ENCODE peak calls at places on chromosomes 11 and 22, in seven cellular contexts. One of them, this sample, is unnamed.

GRCh38 chr22:27797793-27798525 is 3.6 kb downstream of the MN1 start:
- DNase-seq in endothelial cell of umbilical vein: no peak
- DNase-seq in body of pancreas: no peak
- DNase-seq in heart left ventricle: no peak
- DNase-seq in astrocyte of the cerebellum: no peak
- DNase-seq in AG10803: no peak
- DNase-seq in IMR-90: no peak
- DNase-seq in this sample: no peak

GRCh38 chr11:65207918-65208784 is 26.4 kb downstream of the CAPN1 start:
- DNase-seq in endothelial cell of umbilical vein: no peak
- DNase-seq in body of pancreas: no peak
- DNase-seq in heart left ventricle: no peak
- DNase-seq in astrocyte of the cerebellum: no peak
- DNase-seq in AG10803: no peak
- DNase-seq in IMR-90: no peak
- DNase-seq in this sample: no peak

GRCh38 chr11:2375341-2375853 is 1.7 kb upstream of the CD81 start:
- DNase-seq in endothelial cell of umbilical vein: no peak
- DNase-seq in body of pancreas: peak
- DNase-seq in heart left ventricle: peak
- DNase-seq in astrocyte of the cerebellum: no peak
- DNase-seq in AG10803: no peak
- DNase-seq in IMR-90: no peak
- DNase-seq in this sample: no peak

GRCh38 chr22:49548356-49549202 is 279.1 kb downstream of the BRD1 start:
- DNase-seq in endothelial cell of umbilical vein: no peak
- DNase-seq in body of pancreas: no peak
- DNase-seq in heart left ventricle: no peak
- DNase-seq in astrocyte of the cerebellum: no peak
- DNase-seq in AG10803: no peak
- DNase-seq in IMR-90: no peak
- DNase-seq in this sample: no peak

GRCh38 chr22:44293034-44293433 is 19.7 kb downstream of the SHISAL1 start:
- DNase-seq in endothelial cell of umbilical vein: no peak
- DNase-seq in body of pancreas: no peak
- DNase-seq in heart left ventricle: no peak
- DNase-seq in astrocyte of the cerebellum: no peak
- DNase-seq in AG10803: no peak
- DNase-seq in IMR-90: no peak
- DNase-seq in this sample: no peak

GRCh38 chr11:65524747-65525658 is at the start of gene SCYL1:
- DNase-seq in endothelial cell of umbilical vein: peak
- DNase-seq in body of pancreas: peak
- DNase-seq in heart left ventricle: peak
- DNase-seq in astrocyte of the cerebellum: peak
- DNase-seq in AG10803: peak
- DNase-seq in IMR-90: peak
- DNase-seq in this sample: no peak

GRCh38 chr11:47586043-47586442 is 435 bp upstream of the FAM180B start:
- DNase-seq in endothelial cell of umbilical vein: no peak
- DNase-seq in body of pancreas: no peak
- DNase-seq in heart left ventricle: no peak
- DNase-seq in astrocyte of the cerebellum: no peak
- DNase-seq in AG10803: no peak
- DNase-seq in IMR-90: no peak
- DNase-seq in this sample: no peak

GRCh38 chr11:116851631-116852030 is 14.2 kb upstream of the APOA1 start:
- DNase-seq in endothelial cell of umbilical vein: no peak
- DNase-seq in body of pancreas: no peak
- DNase-seq in heart left ventricle: no peak
- DNase-seq in astrocyte of the cerebellum: no peak
- DNase-seq in AG10803: no peak
- DNase-seq in IMR-90: no peak
- DNase-seq in this sample: no peak

GRCh38 chr11:66432597-66432996 is 6.1 kb downstream of the MRPL11 start:
- DNase-seq in endothelial cell of umbilical vein: no peak
- DNase-seq in body of pancreas: no peak
- DNase-seq in heart left ventricle: no peak
- DNase-seq in astrocyte of the cerebellum: no peak
- DNase-seq in AG10803: no peak
- DNase-seq in IMR-90: no peak
- DNase-seq in this sample: no peak

GRCh38 chr11:115146425-115146824 is 357.8 kb downstream of the CADM1 start:
- DNase-seq in endothelial cell of umbilical vein: no peak
- DNase-seq in body of pancreas: no peak
- DNase-seq in heart left ventricle: no peak
- DNase-seq in astrocyte of the cerebellum: no peak
- DNase-seq in AG10803: no peak
- DNase-seq in IMR-90: no peak
- DNase-seq in this sample: no peak

GRCh38 chr11:106461839-106462545 is 384.5 kb downstream of the AASDHPPT start:
- DNase-seq in endothelial cell of umbilical vein: no peak
- DNase-seq in body of pancreas: no peak
- DNase-seq in heart left ventricle: no peak
- DNase-seq in astrocyte of the cerebellum: no peak
- DNase-seq in AG10803: no peak
- DNase-seq in IMR-90: no peak
- DNase-seq in this sample: no peak

GRCh38 chr11:69122642-69123431 is 32.9 kb upstream of the SMIM38 start:
- DNase-seq in endothelial cell of umbilical vein: peak
- DNase-seq in body of pancreas: peak
- DNase-seq in heart left ventricle: peak
- DNase-seq in astrocyte of the cerebellum: peak
- DNase-seq in AG10803: peak
- DNase-seq in IMR-90: peak
- DNase-seq in this sample: no peak

GRCh38 chr22:47171441-47172221 is 409.2 kb downstream of the TBC1D22A start:
- DNase-seq in endothelial cell of umbilical vein: no peak
- DNase-seq in body of pancreas: peak
- DNase-seq in heart left ventricle: peak
- DNase-seq in astrocyte of the cerebellum: no peak
- DNase-seq in AG10803: no peak
- DNase-seq in IMR-90: no peak
- DNase-seq in this sample: no peak

GRCh38 chr22:21567456-21568206 is at the start of gene UBE2L3:
- DNase-seq in endothelial cell of umbilical vein: peak
- DNase-seq in body of pancreas: peak
- DNase-seq in heart left ventricle: peak
- DNase-seq in astrocyte of the cerebellum: peak
- DNase-seq in AG10803: peak
- DNase-seq in IMR-90: peak
- DNase-seq in this sample: peak

GRCh38 chr11:75463106-75463774 is 30.2 kb upstream of the KLHL35 start:
- DNase-seq in endothelial cell of umbilical vein: peak
- DNase-seq in body of pancreas: no peak
- DNase-seq in heart left ventricle: no peak
- DNase-seq in astrocyte of the cerebellum: no peak
- DNase-seq in AG10803: no peak
- DNase-seq in IMR-90: no peak
- DNase-seq in this sample: no peak

GRCh38 chr22:37080438-37080837 is 28.9 kb downstream of the KCTD17 start:
- DNase-seq in endothelial cell of umbilical vein: no peak
- DNase-seq in body of pancreas: no peak
- DNase-seq in heart left ventricle: no peak
- DNase-seq in astrocyte of the cerebellum: no peak
- DNase-seq in AG10803: no peak
- DNase-seq in IMR-90: no peak
- DNase-seq in this sample: no peak

GRCh38 chr11:61535998-61536675 is 27.6 kb downstream of the LRRC10B start:
- DNase-seq in endothelial cell of umbilical vein: no peak
- DNase-seq in body of pancreas: no peak
- DNase-seq in heart left ventricle: no peak
- DNase-seq in astrocyte of the cerebellum: no peak
- DNase-seq in AG10803: no peak
- DNase-seq in IMR-90: no peak
- DNase-seq in this sample: no peak

GRCh38 chr11:61534901-61535839 is 26.6 kb downstream of the LRRC10B start:
- DNase-seq in endothelial cell of umbilical vein: no peak
- DNase-seq in body of pancreas: no peak
- DNase-seq in heart left ventricle: no peak
- DNase-seq in astrocyte of the cerebellum: no peak
- DNase-seq in AG10803: no peak
- DNase-seq in IMR-90: no peak
- DNase-seq in this sample: no peak

GRCh38 chr11:61537326-61537725 is 28.8 kb downstream of the LRRC10B start:
- DNase-seq in endothelial cell of umbilical vein: no peak
- DNase-seq in body of pancreas: no peak
- DNase-seq in heart left ventricle: no peak
- DNase-seq in astrocyte of the cerebellum: no peak
- DNase-seq in AG10803: no peak
- DNase-seq in IMR-90: no peak
- DNase-seq in this sample: no peak

GRCh38 chr11:61538636-61538961 is 30.1 kb downstream of the LRRC10B start:
- DNase-seq in endothelial cell of umbilical vein: no peak
- DNase-seq in body of pancreas: no peak
- DNase-seq in heart left ventricle: no peak
- DNase-seq in astrocyte of the cerebellum: no peak
- DNase-seq in AG10803: no peak
- DNase-seq in IMR-90: no peak
- DNase-seq in this sample: no peak

GRCh38 chr11:61536676-61537270 is 28.2 kb downstream of the LRRC10B start:
- DNase-seq in endothelial cell of umbilical vein: no peak
- DNase-seq in body of pancreas: no peak
- DNase-seq in heart left ventricle: no peak
- DNase-seq in astrocyte of the cerebellum: no peak
- DNase-seq in AG10803: no peak
- DNase-seq in IMR-90: no peak
- DNase-seq in this sample: no peak
- TF ChIP-seq CTCF in endothelial cell of umbilical vein: no peak
- TF ChIP-seq CTCF in body of pancreas: no peak
- TF ChIP-seq CTCF in heart left ventricle: no peak
- TF ChIP-seq CTCF in astrocyte of the cerebellum: no peak
- TF ChIP-seq CTCF in AG10803: no peak
- TF ChIP-seq CTCF in IMR-90: no peak
- TF ChIP-seq CTCF in this sample: no peak

GRCh38 chr22:16932577-16932976 is 75.4 kb downstream of the GAB4 start:
- DNase-seq in endothelial cell of umbilical vein: no peak
- DNase-seq in body of pancreas: no peak
- DNase-seq in heart left ventricle: no peak
- DNase-seq in astrocyte of the cerebellum: no peak
- DNase-seq in AG10803: no peak
- DNase-seq in IMR-90: no peak
- DNase-seq in this sample: no peak
- TF ChIP-seq CTCF in endothelial cell of umbilical vein: no peak
- TF ChIP-seq CTCF in body of pancreas: no peak
- TF ChIP-seq CTCF in heart left ventricle: no peak
- TF ChIP-seq CTCF in astrocyte of the cerebellum: no peak
- TF ChIP-seq CTCF in AG10803: peak
- TF ChIP-seq CTCF in IMR-90: no peak
- TF ChIP-seq CTCF in this sample: peak

GRCh38 chr11:77095551-77096490 is 6.8 kb upstream of the OMP start:
- DNase-seq in endothelial cell of umbilical vein: no peak
- DNase-seq in body of pancreas: peak
- DNase-seq in heart left ventricle: no peak
- DNase-seq in astrocyte of the cerebellum: no peak
- DNase-seq in AG10803: no peak
- DNase-seq in IMR-90: no peak
- DNase-seq in this sample: no peak

GRCh38 chr11:77096591-77097019 is 6.0 kb upstream of the OMP start:
- DNase-seq in endothelial cell of umbilical vein: no peak
- DNase-seq in body of pancreas: no peak
- DNase-seq in heart left ventricle: no peak
- DNase-seq in astrocyte of the cerebellum: no peak
- DNase-seq in AG10803: no peak
- DNase-seq in IMR-90: no peak
- DNase-seq in this sample: no peak

GRCh38 chr11:77093056-77093891 is 9.4 kb upstream of the OMP start:
- DNase-seq in endothelial cell of umbilical vein: no peak
- DNase-seq in body of pancreas: no peak
- DNase-seq in heart left ventricle: no peak
- DNase-seq in astrocyte of the cerebellum: no peak
- DNase-seq in AG10803: no peak
- DNase-seq in IMR-90: no peak
- DNase-seq in this sample: no peak

GRCh38 chr11:77093987-77094840 is 8.4 kb upstream of the OMP start:
- DNase-seq in endothelial cell of umbilical vein: no peak
- DNase-seq in body of pancreas: no peak
- DNase-seq in heart left ventricle: no peak
- DNase-seq in astrocyte of the cerebellum: no peak
- DNase-seq in AG10803: no peak
- DNase-seq in IMR-90: no peak
- DNase-seq in this sample: no peak

DNA sequence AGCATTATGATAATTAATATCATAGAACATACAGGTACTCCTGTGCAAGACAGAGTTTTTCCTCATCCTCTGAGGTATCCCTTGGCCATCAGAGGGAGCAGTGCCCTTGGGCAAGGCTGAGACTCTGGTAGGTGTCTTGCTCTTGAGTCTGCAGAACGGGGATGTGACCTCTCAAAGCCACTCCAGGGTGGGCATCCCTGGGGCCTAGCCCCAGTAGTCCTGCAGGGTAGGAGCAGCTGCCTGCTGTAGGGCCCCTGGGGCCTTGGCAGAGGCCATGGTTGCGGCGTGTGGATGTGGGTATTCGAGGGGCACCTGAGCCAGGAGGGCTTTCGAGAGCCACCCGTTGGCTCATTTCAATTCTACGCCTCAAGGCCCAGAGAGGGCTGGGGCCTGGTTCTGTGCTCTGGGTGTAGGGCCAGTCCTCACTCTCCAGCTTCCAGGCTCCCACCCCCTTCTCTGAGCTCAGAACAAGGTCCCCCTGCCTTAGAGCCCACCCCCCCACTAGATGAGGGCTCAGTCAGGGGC is 7.7 kb upstream of the OMP start:
- DNase-seq in endothelial cell of umbilical vein: no peak
- DNase-seq in body of pancreas: no peak
- DNase-seq in heart left ventricle: no peak
- DNase-seq in astrocyte of the cerebellum: no peak
- DNase-seq in AG10803: no peak
- DNase-seq in IMR-90: no peak
- DNase-seq in this sample: no peak
- TF ChIP-seq CTCF in endothelial cell of umbilical vein: no peak
- TF ChIP-seq CTCF in body of pancreas: no peak
- TF ChIP-seq CTCF in heart left ventricle: no peak
- TF ChIP-seq CTCF in astrocyte of the cerebellum: peak
- TF ChIP-seq CTCF in AG10803: no peak
- TF ChIP-seq CTCF in IMR-90: no peak
- TF ChIP-seq CTCF in this sample: no peak

GRCh38 chr11:8192896-8193209 is 24.0 kb upstream of the RIC3 start:
- DNase-seq in endothelial cell of umbilical vein: no peak
- DNase-seq in body of pancreas: no peak
- DNase-seq in heart left ventricle: no peak
- DNase-seq in astrocyte of the cerebellum: no peak
- DNase-seq in AG10803: no peak
- DNase-seq in IMR-90: no peak
- DNase-seq in this sample: no peak

GRCh38 chr11:8196749-8197148 is 27.9 kb upstream of the RIC3 start:
- DNase-seq in endothelial cell of umbilical vein: no peak
- DNase-seq in body of pancreas: no peak
- DNase-seq in heart left ventricle: no peak
- DNase-seq in astrocyte of the cerebellum: no peak
- DNase-seq in AG10803: no peak
- DNase-seq in IMR-90: no peak
- DNase-seq in this sample: no peak

GRCh38 chr11:8186429-8186828 is 17.6 kb upstream of the RIC3 start:
- DNase-seq in endothelial cell of umbilical vein: no peak
- DNase-seq in body of pancreas: no peak
- DNase-seq in heart left ventricle: no peak
- DNase-seq in astrocyte of the cerebellum: no peak
- DNase-seq in AG10803: no peak
- DNase-seq in IMR-90: no peak
- DNase-seq in this sample: no peak

GRCh38 chr11:8192016-8192895 is 23.4 kb upstream of the RIC3 start:
- DNase-seq in endothelial cell of umbilical vein: peak
- DNase-seq in body of pancreas: peak
- DNase-seq in heart left ventricle: peak
- DNase-seq in astrocyte of the cerebellum: peak
- DNase-seq in AG10803: peak
- DNase-seq in IMR-90: peak
- DNase-seq in this sample: peak
- TF ChIP-seq CTCF in endothelial cell of umbilical vein: peak
- TF ChIP-seq CTCF in body of pancreas: peak
- TF ChIP-seq CTCF in heart left ventricle: peak
- TF ChIP-seq CTCF in astrocyte of the cerebellum: peak
- TF ChIP-seq CTCF in AG10803: peak
- TF ChIP-seq CTCF in IMR-90: peak
- TF ChIP-seq CTCF in this sample: peak

This sample was measured in BJ.